ENCODE peak calls at places on chromosomes 13 and 19, in four cellular contexts. B is hypothalamus, V is nephron progenitor cell, J is caudate nucleus. O is an unnamed sample.

GRCh38 chr19:54209058-54209747 is 8.5 kb downstream of the RPS9 start:
- DNase-seq in B (peak), V (no peak), J (no peak), O (peak)

GRCh38 chr13:80131204-80131603 is 209.7 kb downstream of the SPRY2 start:
- DNase-seq in B (peak), V (peak), J (peak), O (peak)

GRCh38 chr13:42709276-42709675 is 72.1 kb upstream of the FAM216B start:
- DNase-seq in B (no peak), V (no peak), J (no peak), O (no peak)

GRCh38 chr19:46755077-46755852 is 9.0 kb upstream of the STRN4 start:
- DNase-seq in B (no peak), V (no peak), J (no peak), O (no peak)

GRCh38 chr13:21445759-21446158 is 13.3 kb downstream of the ZDHHC20 start:
- DNase-seq in B (no peak), V (no peak), J (no peak), O (no peak)

GRCh38 chr13:28463481-28463880 is 31.4 kb downstream of the FLT1 start:
- DNase-seq in B (no peak), V (no peak), J (no peak), O (no peak)

GRCh38 chr13:35549481-35549880 is 73.0 kb upstream of the MAB21L1 start:
- DNase-seq in B (no peak), V (no peak), J (no peak), O (peak)

GRCh38 chr19:30375651-30376050 is 3.5 kb downstream of the ZNF536 start:
- DNase-seq in B (no peak), V (no peak), J (no peak), O (no peak)

GRCh38 chr19:19502808-19503602 is 12.3 kb downstream of the TSSK6 start:
- DNase-seq in B (no peak), V (no peak), J (no peak), O (no peak)

GRCh38 chr13:21365574-21365973 is 93.5 kb downstream of the ZDHHC20 start:
- DNase-seq in B (no peak), V (no peak), J (no peak), O (no peak)

GRCh38 chr19:6425732-6426686 is 1.4 kb upstream of the KHSRP start:
- DNase-seq in B (no peak), V (no peak), J (no peak), O (no peak)

GRCh38 chr13:36298535-36299068 is 988 bp upstream of the CCDC169 start:
- DNase-seq in B (peak), V (no peak), J (no peak), O (no peak)

GRCh38 chr13:106034201-106034600 is 501.3 kb downstream of the EFNB2 start:
- DNase-seq in B (no peak), V (no peak), J (no peak), O (peak)

GRCh38 chr19:29576761-29577661 is 29.1 kb upstream of the POP4 start:
- DNase-seq in B (no peak), V (no peak), J (peak), O (peak)

GRCh38 chr13:101258071-101258470 is 158.2 kb downstream of the NALCN start:
- DNase-seq in B (no peak), V (peak), J (no peak), O (peak)

GRCh38 chr19:30118760-30119159 is 176.7 kb downstream of the URI1 start:
- DNase-seq in B (no peak), V (no peak), J (no peak), O (no peak)

GRCh38 chr19:20923077-20923871 is at the start of gene ZNF85:
- DNase-seq in B (peak), V (peak), J (peak), O (peak)

GRCh38 chr19:10419200-10419645 is 1.1 kb upstream of the PDE4A start:
- DNase-seq in B (no peak), V (peak), J (peak), O (no peak)

O was measured in RCC 7860.